ENCODE peak calls at places on chromosomes 4 and X, in seven cellular contexts. G is Kasumi-1, I is aorta, N is dorsolateral prefrontal cortex, E is NCI-H1694 treated with DMSO at 0.1 percent for 48 hours, L is G401, U is lower leg skin. Z is an unnamed sample.

GRCh38 chrX:85836868-85837267 is 210.5 kb downstream of the CHM start:
- DNase-seq in G (no peak), U (no peak), E (no peak), I (no peak), N (peak; percentile 18), L (peak; percentile 1), Z (no peak)

GRCh38 chr4:102500371-102501175 is 586 bp upstream of the NFKB1 start:
- DNase-seq in I (peak; percentile 82), N (peak; percentile 53), L (peak; percentile 72), U (no peak), G (peak; percentile 50), E (peak; percentile 36), Z (peak; percentile 58)

GRCh38 chr4:131085009-131085408 is 1989.1 kb downstream of the C4orf33 start:
- DNase-seq in N (no peak), G (no peak), E (no peak), I (no peak), L (no peak), U (no peak), Z (no peak)

GRCh38 chrX:134691453-134691852 is 33.2 kb upstream of the PLAC1 start:
- DNase-seq in G (no peak), I (no peak), L (no peak), E (no peak), N (no peak), U (no peak), Z (no peak)

GRCh38 chr4:187176261-187176910 is 452.7 kb upstream of the FAT1 start:
- DNase-seq in E (no peak), U (no peak), L (no peak), I (no peak), G (no peak), N (no peak), Z (no peak)

GRCh38 chr4:186724048-186724860 is 598 bp upstream of the FAT1 start:
- DNase-seq in L (peak; percentile 40), N (no peak), E (no peak), U (no peak), G (no peak), I (peak; percentile 88), Z (no peak)

GRCh38 chr4:167380964-167381363 is 146.7 kb upstream of the SPOCK3 start:
- DNase-seq in U (no peak), L (no peak), G (no peak), I (no peak), N (no peak), E (no peak), Z (no peak)

GRCh38 chr4:73576366-73576765 is 43.9 kb downstream of the RASSF6 start:
- DNase-seq in E (no peak), U (no peak), I (no peak), N (no peak), G (no peak), L (no peak), Z (no peak)

GRCh38 chr4:145770124-145770523 is 90.2 kb downstream of the C4orf51 start:
- DNase-seq in N (no peak), G (no peak), E (no peak), U (no peak), I (no peak), L (no peak), Z (no peak)

GRCh38 chr4:88143504-88143903 is 14.9 kb downstream of the ABCG2 start:
- DNase-seq in U (no peak), L (no peak), N (no peak), G (no peak), E (no peak), I (no peak), Z (no peak)

GRCh38 chrX:124268099-124268498 is 64.4 kb upstream of the TEX13D start:
- DNase-seq in L (no peak), E (no peak), N (no peak), I (no peak), G (no peak), U (no peak), Z (no peak)

GRCh38 chr4:116561717-116562116 is 523.7 kb downstream of the TRAM1L1 start:
- DNase-seq in I (no peak), L (no peak), N (no peak), E (no peak), U (no peak), G (no peak), Z (no peak)

GRCh38 chrX:46957299-46957698 is 45.1 kb downstream of the JADE3 start:
- DNase-seq in I (no peak), U (peak; percentile 14), L (no peak), G (no peak), E (no peak), N (no peak), Z (no peak)

GRCh38 chr4:96228463-96228862 is 388.6 kb downstream of the PDHA2 start:
- DNase-seq in U (no peak), E (no peak), L (no peak), G (no peak), N (no peak), I (no peak), Z (no peak)

GRCh38 chr4:819401-820229 is 6.3 kb downstream of the CPLX1 start:
- DNase-seq in E (no peak), U (no peak), I (no peak), N (no peak), G (no peak), L (no peak), Z (no peak)

GRCh38 chr4:57404463-57404862 is 294.3 kb upstream of the IGFBP7 start:
- DNase-seq in G (no peak), U (no peak), N (no peak), I (no peak), L (no peak), E (no peak), Z (no peak)

Z was measured in activated CD8-positive, alpha-beta T cell treated with anti-CD3 and anti-CD28 coated beads for 36 hours.